ENCODE peak calls at places on chromosome 9, in eight cellular contexts. One of them, this sample, is unnamed.

GRCh38 chr9:10586407-10586806 is 26.4 kb downstream of the PTPRD start:
- DNase-seq in nephron progenitor cell: no peak
- DNase-seq in prostate gland: no peak
- DNase-seq in lower leg skin: no peak
- DNase-seq in OCI-LY7: no peak
- DNase-seq in fibroblast of the aortic adventitia: no peak
- DNase-seq in uterus: no peak
- DNase-seq in heart left ventricle: no peak
- DNase-seq in this sample: no peak

GRCh38 chr9:78023003-78023741 is 8.4 kb downstream of the GNAQ start:
- DNase-seq in nephron progenitor cell: no peak
- DNase-seq in prostate gland: no peak
- DNase-seq in lower leg skin: no peak
- DNase-seq in OCI-LY7: no peak
- DNase-seq in fibroblast of the aortic adventitia: peak
- DNase-seq in uterus: no peak
- DNase-seq in heart left ventricle: no peak
- DNase-seq in this sample: no peak

GRCh38 chr9:33742051-33742450 is 53.3 kb upstream of the PRSS3 start:
- DNase-seq in nephron progenitor cell: no peak
- DNase-seq in prostate gland: no peak
- DNase-seq in lower leg skin: no peak
- DNase-seq in OCI-LY7: no peak
- DNase-seq in fibroblast of the aortic adventitia: no peak
- DNase-seq in uterus: no peak
- DNase-seq in heart left ventricle: no peak
- DNase-seq in this sample: no peak

GRCh38 chr9:24897826-24898225 is 352.1 kb upstream of the IZUMO3 start:
- DNase-seq in nephron progenitor cell: no peak
- DNase-seq in prostate gland: no peak
- DNase-seq in lower leg skin: no peak
- DNase-seq in OCI-LY7: no peak
- DNase-seq in fibroblast of the aortic adventitia: no peak
- DNase-seq in uterus: no peak
- DNase-seq in heart left ventricle: no peak
- DNase-seq in this sample: no peak

GRCh38 chr9:37433754-37434435 is 11.4 kb downstream of the GRHPR start:
- DNase-seq in nephron progenitor cell: no peak
- DNase-seq in prostate gland: no peak
- DNase-seq in lower leg skin: no peak
- DNase-seq in OCI-LY7: no peak
- DNase-seq in fibroblast of the aortic adventitia: no peak
- DNase-seq in uterus: peak
- DNase-seq in heart left ventricle: no peak
- DNase-seq in this sample: no peak

GRCh38 chr9:98324801-98325200 is 69.4 kb upstream of the TBC1D2 start:
- DNase-seq in nephron progenitor cell: no peak
- DNase-seq in prostate gland: no peak
- DNase-seq in lower leg skin: no peak
- DNase-seq in OCI-LY7: no peak
- DNase-seq in fibroblast of the aortic adventitia: no peak
- DNase-seq in uterus: no peak
- DNase-seq in heart left ventricle: no peak
- DNase-seq in this sample: no peak

GRCh38 chr9:81071108-81071507 is 618.2 kb downstream of the TLE1 start:
- DNase-seq in nephron progenitor cell: no peak
- DNase-seq in prostate gland: no peak
- DNase-seq in lower leg skin: no peak
- DNase-seq in OCI-LY7: no peak
- DNase-seq in fibroblast of the aortic adventitia: no peak
- DNase-seq in uterus: no peak
- DNase-seq in heart left ventricle: no peak
- DNase-seq in this sample: no peak

GRCh38 chr9:126698756-126699155 is 85.0 kb downstream of the LMX1B start:
- DNase-seq in nephron progenitor cell: no peak
- DNase-seq in prostate gland: no peak
- DNase-seq in lower leg skin: no peak
- DNase-seq in OCI-LY7: no peak
- DNase-seq in fibroblast of the aortic adventitia: no peak
- DNase-seq in uterus: no peak
- DNase-seq in heart left ventricle: no peak
- DNase-seq in this sample: no peak

DNA sequence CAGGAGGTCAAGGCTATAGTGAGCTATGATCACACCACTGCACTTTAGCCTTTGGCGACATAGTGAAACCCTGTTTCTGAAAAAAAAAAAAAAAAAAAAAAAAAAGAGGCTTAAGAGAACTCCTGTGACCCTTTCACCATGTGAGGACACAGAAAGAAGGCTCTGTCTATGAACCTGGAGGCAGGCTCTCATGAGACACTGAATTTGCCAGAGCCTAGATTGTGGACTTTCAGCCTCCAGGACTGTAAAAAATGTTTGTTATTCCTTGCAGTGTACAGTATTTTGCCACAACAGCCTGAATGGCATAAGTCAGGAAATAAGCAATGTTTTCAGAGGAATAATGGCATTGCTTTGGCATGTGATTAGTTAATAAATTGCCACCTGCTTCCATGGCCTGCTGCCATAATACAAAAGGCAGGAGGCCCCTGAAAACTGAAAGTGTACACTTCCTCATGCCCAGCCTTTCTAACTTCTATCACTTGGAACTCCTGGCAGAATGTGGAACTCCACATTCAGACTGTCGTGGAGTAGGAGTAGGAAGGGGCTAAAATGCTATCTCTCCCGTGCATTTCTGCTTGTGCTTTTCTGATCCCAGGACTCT is 408.1 kb downstream of the GADD45G start:
- DNase-seq in nephron progenitor cell: no peak
- DNase-seq in prostate gland: no peak
- DNase-seq in lower leg skin: no peak
- DNase-seq in OCI-LY7: peak
- DNase-seq in fibroblast of the aortic adventitia: no peak
- DNase-seq in uterus: no peak
- DNase-seq in heart left ventricle: no peak
- DNase-seq in this sample: no peak
- TF ChIP-seq CTCF in nephron progenitor cell: no peak
- TF ChIP-seq CTCF in prostate gland: no peak
- TF ChIP-seq CTCF in lower leg skin: no peak
- TF ChIP-seq CTCF in OCI-LY7: no peak
- TF ChIP-seq CTCF in fibroblast of the aortic adventitia: no peak
- TF ChIP-seq CTCF in uterus: no peak
- TF ChIP-seq CTCF in heart left ventricle: no peak
- TF ChIP-seq CTCF in this sample: no peak

DNA sequence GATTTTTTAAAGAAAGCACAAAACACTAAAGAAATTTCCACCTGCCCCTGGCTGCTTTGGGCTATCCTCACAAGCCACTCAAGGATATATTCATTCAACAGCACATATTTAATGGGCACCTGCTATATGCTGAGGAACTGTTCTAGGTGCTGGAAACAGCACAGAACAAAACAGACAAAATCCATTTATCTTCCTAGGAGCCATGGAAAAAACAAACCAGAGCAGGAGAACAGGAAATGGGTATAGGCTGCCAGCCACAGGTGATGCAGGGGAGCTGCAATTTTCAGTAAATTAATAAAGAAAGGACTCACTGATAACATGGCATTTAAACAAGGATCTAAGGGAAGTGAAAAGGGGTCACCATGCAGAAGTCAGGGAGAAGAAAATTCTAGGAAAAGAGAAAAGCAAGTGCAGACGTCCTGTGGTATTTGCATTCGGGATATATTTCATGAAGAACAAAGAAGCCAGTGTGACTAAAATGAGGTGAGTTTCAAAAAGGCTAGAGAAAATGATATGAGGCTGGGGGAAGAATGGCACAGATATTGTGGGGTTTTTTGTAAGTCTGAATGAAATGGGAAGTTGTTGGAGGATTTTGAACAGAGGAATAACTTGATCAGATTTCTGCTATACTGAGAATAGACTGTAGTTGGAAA is 152.2 kb downstream of the ADAMTSL1 start:
- DNase-seq in nephron progenitor cell: no peak
- DNase-seq in prostate gland: no peak
- DNase-seq in lower leg skin: no peak
- DNase-seq in OCI-LY7: no peak
- DNase-seq in fibroblast of the aortic adventitia: no peak
- DNase-seq in uterus: no peak
- DNase-seq in heart left ventricle: no peak
- DNase-seq in this sample: no peak
- TF ChIP-seq CTCF in nephron progenitor cell: no peak
- TF ChIP-seq CTCF in prostate gland: no peak
- TF ChIP-seq CTCF in lower leg skin: no peak
- TF ChIP-seq CTCF in OCI-LY7: no peak
- TF ChIP-seq CTCF in fibroblast of the aortic adventitia: no peak
- TF ChIP-seq CTCF in uterus: no peak
- TF ChIP-seq CTCF in heart left ventricle: no peak
- TF ChIP-seq CTCF in this sample: no peak

DNA sequence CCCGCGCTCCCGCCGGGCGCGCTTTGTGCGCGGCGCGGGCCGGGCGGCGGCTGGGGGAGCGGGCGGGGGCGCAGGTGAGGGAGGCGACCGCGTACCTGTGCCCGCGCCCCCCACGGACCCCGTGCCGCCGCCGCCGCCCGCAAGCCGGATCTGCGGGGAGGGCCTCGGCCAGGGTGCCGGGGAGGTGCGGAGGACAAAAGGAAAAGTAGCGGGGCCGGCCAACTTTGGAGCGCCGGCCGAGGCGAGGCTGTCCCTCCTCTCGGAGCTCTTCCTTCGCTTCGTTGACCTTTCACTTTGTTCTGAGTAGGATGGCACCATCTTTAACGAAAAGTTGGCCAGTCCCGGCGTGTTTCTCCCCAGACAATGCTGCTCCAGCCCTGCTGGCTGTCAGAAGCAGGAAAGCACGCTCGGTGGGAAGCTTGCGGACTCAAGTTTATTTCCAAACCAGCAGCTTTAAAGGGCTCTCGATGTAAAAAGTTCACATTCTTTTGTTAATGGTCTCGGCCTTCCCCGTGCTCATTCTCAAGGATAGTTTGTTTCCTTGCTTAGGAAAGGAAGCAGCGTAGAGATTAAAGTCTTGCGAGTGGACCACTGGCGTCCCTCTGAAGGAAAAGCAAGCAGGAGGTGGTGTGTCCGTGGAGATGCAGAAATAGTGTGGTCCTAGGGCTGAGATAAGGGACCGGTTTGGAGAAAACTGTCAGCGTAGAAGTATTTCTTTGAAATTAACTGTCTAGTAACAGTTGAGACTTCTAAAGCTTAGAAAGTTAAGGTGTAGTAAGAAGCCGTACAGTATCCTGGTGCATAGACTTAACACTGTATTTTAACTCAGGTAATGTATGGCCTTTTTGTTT is 660 bp downstream of the EHMT1 start:
- DNase-seq in nephron progenitor cell: peak
- DNase-seq in prostate gland: no peak
- DNase-seq in lower leg skin: no peak
- DNase-seq in OCI-LY7: peak
- DNase-seq in fibroblast of the aortic adventitia: peak
- DNase-seq in uterus: no peak
- DNase-seq in heart left ventricle: no peak
- DNase-seq in this sample: no peak
- TF ChIP-seq CTCF in nephron progenitor cell: no peak
- TF ChIP-seq CTCF in prostate gland: no peak
- TF ChIP-seq CTCF in lower leg skin: no peak
- TF ChIP-seq CTCF in OCI-LY7: no peak
- TF ChIP-seq CTCF in fibroblast of the aortic adventitia: no peak
- TF ChIP-seq CTCF in uterus: no peak
- TF ChIP-seq CTCF in heart left ventricle: no peak
- TF ChIP-seq CTCF in this sample: no peak

GRCh38 chr9:22008662-22009562 is at the start of gene CDKN2B:
- DNase-seq in nephron progenitor cell: peak
- DNase-seq in prostate gland: peak
- DNase-seq in lower leg skin: peak
- DNase-seq in OCI-LY7: peak
- DNase-seq in fibroblast of the aortic adventitia: peak
- DNase-seq in uterus: peak
- DNase-seq in heart left ventricle: peak
- DNase-seq in this sample: peak
- TF ChIP-seq CTCF in nephron progenitor cell: peak
- TF ChIP-seq CTCF in prostate gland: peak
- TF ChIP-seq CTCF in lower leg skin: no peak
- TF ChIP-seq CTCF in OCI-LY7: peak
- TF ChIP-seq CTCF in fibroblast of the aortic adventitia: peak
- TF ChIP-seq CTCF in uterus: peak
- TF ChIP-seq CTCF in heart left ventricle: peak
- TF ChIP-seq CTCF in this sample: peak

GRCh38 chr9:137242329-137243204 is 1.5 kb downstream of the TUBB4B start:
- DNase-seq in nephron progenitor cell: no peak
- DNase-seq in prostate gland: no peak
- DNase-seq in lower leg skin: no peak
- DNase-seq in OCI-LY7: no peak
- DNase-seq in fibroblast of the aortic adventitia: no peak
- DNase-seq in uterus: no peak
- DNase-seq in heart left ventricle: no peak
- DNase-seq in this sample: no peak

GRCh38 chr9:137243626-137244485 is 2.8 kb downstream of the TUBB4B start:
- DNase-seq in nephron progenitor cell: no peak
- DNase-seq in prostate gland: no peak
- DNase-seq in lower leg skin: no peak
- DNase-seq in OCI-LY7: no peak
- DNase-seq in fibroblast of the aortic adventitia: no peak
- DNase-seq in uterus: no peak
- DNase-seq in heart left ventricle: no peak
- DNase-seq in this sample: no peak

GRCh38 chr9:137245450-137246421 is 4.6 kb downstream of the TUBB4B start:
- DNase-seq in nephron progenitor cell: no peak
- DNase-seq in prostate gland: no peak
- DNase-seq in lower leg skin: no peak
- DNase-seq in OCI-LY7: no peak
- DNase-seq in fibroblast of the aortic adventitia: no peak
- DNase-seq in uterus: no peak
- DNase-seq in heart left ventricle: no peak
- DNase-seq in this sample: no peak

GRCh38 chr9:137247135-137247915 is 3.8 kb upstream of the STPG3 start:
- DNase-seq in nephron progenitor cell: no peak
- DNase-seq in prostate gland: no peak
- DNase-seq in lower leg skin: no peak
- DNase-seq in OCI-LY7: no peak
- DNase-seq in fibroblast of the aortic adventitia: no peak
- DNase-seq in uterus: no peak
- DNase-seq in heart left ventricle: no peak
- DNase-seq in this sample: no peak

GRCh38 chr9:137244486-137245449 is 3.7 kb downstream of the TUBB4B start:
- DNase-seq in nephron progenitor cell: no peak
- DNase-seq in prostate gland: no peak
- DNase-seq in lower leg skin: no peak
- DNase-seq in OCI-LY7: no peak
- DNase-seq in fibroblast of the aortic adventitia: no peak
- DNase-seq in uterus: no peak
- DNase-seq in heart left ventricle: no peak
- DNase-seq in this sample: no peak
- TF ChIP-seq CTCF in nephron progenitor cell: no peak
- TF ChIP-seq CTCF in prostate gland: no peak
- TF ChIP-seq CTCF in lower leg skin: no peak
- TF ChIP-seq CTCF in OCI-LY7: no peak
- TF ChIP-seq CTCF in fibroblast of the aortic adventitia: no peak
- TF ChIP-seq CTCF in uterus: no peak
- TF ChIP-seq CTCF in heart left ventricle: no peak
- TF ChIP-seq CTCF in this sample: no peak